ENCODE peak calls at places on chromosome 19, in nine cellular contexts. One of them, this sample, is unnamed.
A peak's percentile ranks its signal among the peaks of the same experiment; 100 is the strongest.

GRCh38 chr19:55486971-55487883 is 1.0 kb upstream of the SSC5D start:
- DNase-seq in SJSA1: peak; percentile 42
- DNase-seq in right cardiac atrium: peak; percentile 90
- DNase-seq in neural progenitor cell: peak; percentile 44
- DNase-seq in lung: no peak
- DNase-seq in IMR-90: peak; percentile 97
- DNase-seq in cardiac muscle cell: peak; percentile 96
- DNase-seq in tibial nerve: peak; percentile 57
- DNase-seq in heart right ventricle: no peak
- DNase-seq in this sample: peak; percentile 93

GRCh38 chr19:19315444-19315843 is 4.9 kb downstream of the SUGP1 start:
- DNase-seq in neural progenitor cell: no peak
- DNase-seq in heart right ventricle: no peak
- DNase-seq in cardiac muscle cell: no peak
- DNase-seq in right cardiac atrium: no peak
- DNase-seq in IMR-90: no peak
- DNase-seq in SJSA1: no peak
- DNase-seq in lung: no peak
- DNase-seq in tibial nerve: no peak
- DNase-seq in this sample: no peak

GRCh38 chr19:33440682-33441081 is 67.2 kb downstream of the CEBPG start:
- DNase-seq in cardiac muscle cell: no peak
- DNase-seq in tibial nerve: no peak
- DNase-seq in right cardiac atrium: peak; percentile 29
- DNase-seq in SJSA1: no peak
- DNase-seq in lung: no peak
- DNase-seq in IMR-90: no peak
- DNase-seq in neural progenitor cell: no peak
- DNase-seq in heart right ventricle: no peak
- DNase-seq in this sample: no peak

GRCh38 chr19:37342753-37343152 is 28.1 kb upstream of the ZNF527 start:
- DNase-seq in SJSA1: no peak
- DNase-seq in right cardiac atrium: no peak
- DNase-seq in cardiac muscle cell: peak; percentile 22
- DNase-seq in heart right ventricle: no peak
- DNase-seq in IMR-90: no peak
- DNase-seq in neural progenitor cell: no peak
- DNase-seq in lung: no peak
- DNase-seq in tibial nerve: no peak
- DNase-seq in this sample: no peak

GRCh38 chr19:39407644-39408391 is 1.2 kb downstream of the ZFP36 start:
- DNase-seq in lung: peak; percentile 67
- DNase-seq in SJSA1: no peak
- DNase-seq in right cardiac atrium: peak; percentile 82
- DNase-seq in heart right ventricle: peak; percentile 47
- DNase-seq in IMR-90: no peak
- DNase-seq in tibial nerve: no peak
- DNase-seq in cardiac muscle cell: peak; percentile 50
- DNase-seq in neural progenitor cell: peak; percentile 13
- DNase-seq in this sample: peak; percentile 64

GRCh38 chr19:1360818-1361461 is 22.8 kb upstream of the NDUFS7 start:
- DNase-seq in IMR-90: peak; percentile 79
- DNase-seq in right cardiac atrium: peak; percentile 91
- DNase-seq in lung: peak; percentile 48
- DNase-seq in tibial nerve: peak; percentile 55
- DNase-seq in SJSA1: peak; percentile 82
- DNase-seq in neural progenitor cell: peak; percentile 75
- DNase-seq in heart right ventricle: peak; percentile 80
- DNase-seq in cardiac muscle cell: peak; percentile 93
- DNase-seq in this sample: peak; percentile 87

GRCh38 chr19:8695501-8695900 is 3.1 kb downstream of the ACTL9 start:
- DNase-seq in SJSA1: no peak
- DNase-seq in tibial nerve: no peak
- DNase-seq in neural progenitor cell: no peak
- DNase-seq in heart right ventricle: no peak
- DNase-seq in cardiac muscle cell: no peak
- DNase-seq in IMR-90: no peak
- DNase-seq in right cardiac atrium: no peak
- DNase-seq in lung: no peak
- DNase-seq in this sample: no peak

GRCh38 chr19:19459707-19460251 is 54.3 kb downstream of the GATAD2A start:
- DNase-seq in right cardiac atrium: peak; percentile 76
- DNase-seq in IMR-90: peak; percentile 87
- DNase-seq in cardiac muscle cell: peak; percentile 58
- DNase-seq in tibial nerve: no peak
- DNase-seq in heart right ventricle: no peak
- DNase-seq in neural progenitor cell: no peak
- DNase-seq in lung: no peak
- DNase-seq in SJSA1: peak; percentile 22
- DNase-seq in this sample: no peak

GRCh38 chr19:42985588-42985987 is 40.7 kb downstream of the PSG11 start:
- DNase-seq in cardiac muscle cell: no peak
- DNase-seq in neural progenitor cell: no peak
- DNase-seq in heart right ventricle: no peak
- DNase-seq in tibial nerve: no peak
- DNase-seq in SJSA1: no peak
- DNase-seq in IMR-90: peak; percentile 21
- DNase-seq in lung: no peak
- DNase-seq in right cardiac atrium: no peak
- DNase-seq in this sample: no peak

DNA sequence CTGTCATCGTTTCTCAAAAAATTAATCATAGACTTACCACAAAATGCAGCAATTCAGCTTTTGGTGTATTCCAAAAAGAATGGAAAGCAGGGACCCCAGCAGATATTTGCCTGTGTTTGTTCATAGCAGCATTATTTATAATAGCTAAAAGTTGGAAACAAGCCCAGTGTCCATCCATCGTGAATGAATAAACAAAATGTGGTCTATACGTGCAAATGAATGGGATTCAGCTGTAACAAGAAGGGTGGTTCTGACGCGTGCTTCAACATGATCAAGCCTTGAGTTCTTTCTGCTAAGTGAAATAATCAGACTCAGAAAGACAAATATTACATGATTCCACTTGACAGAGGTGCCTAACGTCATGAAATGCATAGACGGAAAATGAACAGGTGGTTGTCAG is 36.4 kb downstream of the PSG11 start:
- DNase-seq in heart right ventricle: no peak
- DNase-seq in neural progenitor cell: no peak
- DNase-seq in cardiac muscle cell: no peak
- DNase-seq in SJSA1: peak; percentile 43
- DNase-seq in IMR-90: no peak
- DNase-seq in tibial nerve: no peak
- DNase-seq in lung: no peak
- DNase-seq in right cardiac atrium: no peak
- DNase-seq in this sample: no peak
- H3K27ac ChIP-seq in heart right ventricle: no peak overlapping the region
- H3K27ac ChIP-seq in neural progenitor cell: no peak overlapping the region
- H3K27ac ChIP-seq in cardiac muscle cell: no peak overlapping the region
- H3K27ac ChIP-seq in SJSA1: no peak overlapping the region
- H3K27ac ChIP-seq in IMR-90: no peak overlapping the region
- H3K27ac ChIP-seq in tibial nerve: no peak overlapping the region
- H3K27ac ChIP-seq in lung: no peak overlapping the region
- H3K27ac ChIP-seq in right cardiac atrium: no peak overlapping the region
- H3K27ac ChIP-seq in this sample: no peak overlapping the region

GRCh38 chr19:12778020-12778904 is 2.9 kb upstream of the HOOK2 start:
- DNase-seq in neural progenitor cell: peak; percentile 56
- DNase-seq in heart right ventricle: peak; percentile 78
- DNase-seq in cardiac muscle cell: peak; percentile 93
- DNase-seq in SJSA1: peak; percentile 79
- DNase-seq in lung: peak; percentile 75
- DNase-seq in right cardiac atrium: peak; percentile 92
- DNase-seq in IMR-90: peak; percentile 75
- DNase-seq in tibial nerve: no peak
- DNase-seq in this sample: peak; percentile 76

GRCh38 chr19:12777217-12778019 is 2.1 kb upstream of the HOOK2 start:
- DNase-seq in tibial nerve: no peak
- DNase-seq in SJSA1: peak; percentile 80
- DNase-seq in heart right ventricle: peak; percentile 87
- DNase-seq in IMR-90: peak; percentile 68
- DNase-seq in lung: peak; percentile 78
- DNase-seq in cardiac muscle cell: peak; percentile 84
- DNase-seq in neural progenitor cell: peak; percentile 89
- DNase-seq in right cardiac atrium: peak; percentile 93
- DNase-seq in this sample: peak; percentile 75

GRCh38 chr19:12772323-12772722 is 3.0 kb downstream of the HOOK2 start:
- DNase-seq in tibial nerve: no peak
- DNase-seq in right cardiac atrium: peak; percentile 45
- DNase-seq in SJSA1: no peak
- DNase-seq in heart right ventricle: peak; percentile 50
- DNase-seq in neural progenitor cell: no peak
- DNase-seq in cardiac muscle cell: no peak
- DNase-seq in IMR-90: no peak
- DNase-seq in lung: no peak
- DNase-seq in this sample: no peak

GRCh38 chr19:12773571-12773970 is 1.8 kb downstream of the HOOK2 start:
- DNase-seq in right cardiac atrium: no peak
- DNase-seq in IMR-90: peak; percentile 35
- DNase-seq in lung: no peak
- DNase-seq in SJSA1: peak; percentile 26
- DNase-seq in cardiac muscle cell: no peak
- DNase-seq in tibial nerve: no peak
- DNase-seq in neural progenitor cell: no peak
- DNase-seq in heart right ventricle: no peak
- DNase-seq in this sample: no peak

DNA sequence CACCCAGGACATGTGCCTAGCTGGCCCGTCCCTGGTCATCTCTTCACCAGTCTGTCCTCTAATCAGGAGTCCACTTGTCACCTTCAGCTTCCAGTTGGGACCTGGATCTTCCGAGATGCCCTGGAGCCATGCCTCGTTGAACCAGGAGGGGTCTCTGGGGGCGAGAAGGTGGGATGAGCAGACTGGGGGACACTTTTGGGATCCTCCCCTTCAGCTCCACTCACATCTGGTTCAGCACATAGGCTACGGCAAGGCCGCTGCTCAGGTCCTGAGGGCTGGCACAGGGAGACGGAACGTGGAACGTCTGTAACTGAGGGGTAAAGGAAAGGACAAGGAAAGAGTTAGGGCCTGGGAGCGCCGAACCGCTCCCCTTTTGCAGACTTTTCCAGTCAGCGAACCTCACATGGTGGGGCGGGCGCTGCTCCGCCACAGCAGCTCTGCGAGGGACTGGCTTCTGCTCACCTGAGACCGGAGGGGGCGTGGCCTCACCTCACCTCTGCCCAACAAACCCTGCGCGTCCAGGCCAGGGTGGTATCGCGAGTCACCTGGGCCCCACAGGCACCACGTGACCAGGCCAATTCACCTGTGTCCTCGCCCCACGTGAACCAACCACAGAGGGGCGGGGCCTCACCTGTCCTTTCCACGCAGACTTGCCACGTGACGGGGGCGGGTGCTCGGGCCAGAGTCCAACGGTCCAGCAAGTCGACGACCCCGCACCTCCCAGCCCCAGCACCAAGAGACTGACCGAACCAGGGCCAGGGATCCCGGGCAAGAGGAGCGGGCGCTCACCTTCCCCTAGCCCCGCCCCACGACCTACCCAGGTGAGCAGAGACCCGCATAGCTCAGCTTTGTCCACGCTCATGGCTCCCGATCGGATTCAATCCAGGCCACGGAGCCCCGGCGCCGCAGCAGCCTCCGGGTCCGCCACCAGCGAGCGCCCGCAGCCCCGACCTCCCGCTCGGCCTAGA is at the start of gene HOOK2:
- DNase-seq in cardiac muscle cell: no peak
- DNase-seq in tibial nerve: peak; percentile 25
- DNase-seq in right cardiac atrium: peak; percentile 86
- DNase-seq in SJSA1: no peak
- DNase-seq in lung: peak; percentile 96
- DNase-seq in heart right ventricle: no peak
- DNase-seq in IMR-90: no peak
- DNase-seq in neural progenitor cell: peak; percentile 37
- DNase-seq in this sample: peak; percentile 71
- H3K27ac ChIP-seq in cardiac muscle cell: no peak within 1 kb of the TSS
- H3K27ac ChIP-seq in tibial nerve: peak within 1 kb of the TSS; percentile 73
- H3K27ac ChIP-seq in right cardiac atrium: peak within 1 kb of the TSS; percentile 64
- H3K27ac ChIP-seq in SJSA1: no peak within 1 kb of the TSS
- H3K27ac ChIP-seq in lung: peak within 1 kb of the TSS; percentile 87
- H3K27ac ChIP-seq in heart right ventricle: peak within 1 kb of the TSS; percentile 92
- H3K27ac ChIP-seq in IMR-90: peak within 1 kb of the TSS; percentile 51
- H3K27ac ChIP-seq in neural progenitor cell: no peak within 1 kb of the TSS
- H3K27ac ChIP-seq in this sample: peak within 1 kb of the TSS; percentile 78

GRCh38 chr19:4390017-4390861 is 10.1 kb downstream of the SH3GL1 start:
- DNase-seq in tibial nerve: no peak
- DNase-seq in right cardiac atrium: peak; percentile 75
- DNase-seq in IMR-90: peak; percentile 56
- DNase-seq in SJSA1: no peak
- DNase-seq in lung: no peak
- DNase-seq in heart right ventricle: no peak
- DNase-seq in cardiac muscle cell: peak; percentile 75
- DNase-seq in neural progenitor cell: peak; percentile 87
- DNase-seq in this sample: no peak

GRCh38 chr19:4386038-4386782 is 14.1 kb downstream of the SH3GL1 start:
- DNase-seq in neural progenitor cell: no peak
- DNase-seq in cardiac muscle cell: no peak
- DNase-seq in IMR-90: peak; percentile 53
- DNase-seq in SJSA1: no peak
- DNase-seq in heart right ventricle: no peak
- DNase-seq in right cardiac atrium: no peak
- DNase-seq in lung: no peak
- DNase-seq in tibial nerve: no peak
- DNase-seq in this sample: no peak

GRCh38 chr19:4389064-4389375 is 11.3 kb downstream of the SH3GL1 start:
- DNase-seq in right cardiac atrium: no peak
- DNase-seq in neural progenitor cell: no peak
- DNase-seq in lung: no peak
- DNase-seq in cardiac muscle cell: no peak
- DNase-seq in heart right ventricle: no peak
- DNase-seq in tibial nerve: no peak
- DNase-seq in IMR-90: no peak
- DNase-seq in SJSA1: no peak
- DNase-seq in this sample: no peak

GRCh38 chr19:4389511-4390016 is 10.8 kb downstream of the SH3GL1 start:
- DNase-seq in heart right ventricle: no peak
- DNase-seq in lung: no peak
- DNase-seq in IMR-90: no peak
- DNase-seq in tibial nerve: no peak
- DNase-seq in cardiac muscle cell: no peak
- DNase-seq in neural progenitor cell: no peak
- DNase-seq in right cardiac atrium: no peak
- DNase-seq in SJSA1: no peak
- DNase-seq in this sample: no peak

GRCh38 chr19:4388171-4389063 is 11.9 kb downstream of the SH3GL1 start:
- DNase-seq in SJSA1: no peak
- DNase-seq in IMR-90: no peak
- DNase-seq in heart right ventricle: no peak
- DNase-seq in cardiac muscle cell: no peak
- DNase-seq in tibial nerve: no peak
- DNase-seq in neural progenitor cell: peak; percentile 58
- DNase-seq in lung: no peak
- DNase-seq in right cardiac atrium: no peak
- DNase-seq in this sample: no peak
- H3K27ac ChIP-seq in SJSA1: no peak overlapping the region
- H3K27ac ChIP-seq in IMR-90: no peak overlapping the region
- H3K27ac ChIP-seq in heart right ventricle: peak overlapping the region; percentile 74
- H3K27ac ChIP-seq in cardiac muscle cell: peak overlapping the region; percentile 96
- H3K27ac ChIP-seq in tibial nerve: peak overlapping the region; percentile 57
- H3K27ac ChIP-seq in neural progenitor cell: peak overlapping the region; percentile 96
- H3K27ac ChIP-seq in lung: no peak overlapping the region
- H3K27ac ChIP-seq in right cardiac atrium: peak overlapping the region; percentile 24
- H3K27ac ChIP-seq in this sample: no peak overlapping the region

GRCh38 chr19:28402701-28403290 is 810.2 kb downstream of the UQCRFS1 start:
- DNase-seq in IMR-90: no peak
- DNase-seq in SJSA1: no peak
- DNase-seq in tibial nerve: no peak
- DNase-seq in neural progenitor cell: no peak
- DNase-seq in heart right ventricle: no peak
- DNase-seq in lung: no peak
- DNase-seq in cardiac muscle cell: no peak
- DNase-seq in right cardiac atrium: no peak
- DNase-seq in this sample: no peak

GRCh38 chr19:28401739-28402138 is 811.2 kb downstream of the UQCRFS1 start:
- DNase-seq in right cardiac atrium: no peak
- DNase-seq in lung: no peak
- DNase-seq in SJSA1: no peak
- DNase-seq in tibial nerve: no peak
- DNase-seq in cardiac muscle cell: no peak
- DNase-seq in IMR-90: no peak
- DNase-seq in heart right ventricle: no peak
- DNase-seq in neural progenitor cell: no peak
- DNase-seq in this sample: no peak

GRCh38 chr19:28403698-28404099 is 809.3 kb downstream of the UQCRFS1 start:
- DNase-seq in neural progenitor cell: no peak
- DNase-seq in lung: no peak
- DNase-seq in heart right ventricle: no peak
- DNase-seq in tibial nerve: no peak
- DNase-seq in SJSA1: no peak
- DNase-seq in IMR-90: no peak
- DNase-seq in right cardiac atrium: no peak
- DNase-seq in cardiac muscle cell: no peak
- DNase-seq in this sample: no peak

GRCh38 chr19:28399187-28399586 is 813.8 kb downstream of the UQCRFS1 start:
- DNase-seq in neural progenitor cell: no peak
- DNase-seq in right cardiac atrium: no peak
- DNase-seq in tibial nerve: no peak
- DNase-seq in lung: no peak
- DNase-seq in SJSA1: no peak
- DNase-seq in cardiac muscle cell: no peak
- DNase-seq in IMR-90: no peak
- DNase-seq in heart right ventricle: no peak
- DNase-seq in this sample: no peak

GRCh38 chr19:28400953-28401671 is 811.8 kb downstream of the UQCRFS1 start:
- DNase-seq in neural progenitor cell: no peak
- DNase-seq in right cardiac atrium: no peak
- DNase-seq in cardiac muscle cell: no peak
- DNase-seq in SJSA1: no peak
- DNase-seq in IMR-90: no peak
- DNase-seq in tibial nerve: no peak
- DNase-seq in heart right ventricle: no peak
- DNase-seq in lung: no peak
- DNase-seq in this sample: no peak
- H3K27ac ChIP-seq in neural progenitor cell: no peak overlapping the region
- H3K27ac ChIP-seq in right cardiac atrium: no peak overlapping the region
- H3K27ac ChIP-seq in cardiac muscle cell: no peak overlapping the region
- H3K27ac ChIP-seq in SJSA1: no peak overlapping the region
- H3K27ac ChIP-seq in IMR-90: no peak overlapping the region
- H3K27ac ChIP-seq in tibial nerve: no peak overlapping the region
- H3K27ac ChIP-seq in heart right ventricle: no peak overlapping the region
- H3K27ac ChIP-seq in lung: no peak overlapping the region
- H3K27ac ChIP-seq in this sample: no peak overlapping the region

This sample was measured in uterus.